ENCODE peak calls at places on chromosomes 13 and 19, in five cellular contexts. J is heart left ventricle, A is AG08396, F is NAMALWA, G is AG04450. X is an unnamed sample.

GRCh38 chr19:38194061-38194701 is 29.8 kb downstream of the DPF1 start:
- DNase-seq in G (no peak), F (no peak), J (no peak), A (no peak), X (no peak)

GRCh38 chr19:18311495-18311894 is 11.4 kb downstream of the LSM4 start:
- DNase-seq in G (no peak), F (no peak), A (no peak), J (no peak), X (no peak)

GRCh38 chr13:33015791-33016323 is 366 bp upstream of the KL start:
- DNase-seq in F (no peak), G (no peak), A (no peak), J (peak), X (no peak)

GRCh38 chr19:49823472-49823871 is 5.4 kb downstream of the MED25 start:
- DNase-seq in F (peak), A (no peak), J (no peak), G (no peak), X (no peak)

GRCh38 chr13:85930108-85930507 is 130.9 kb upstream of the SLITRK6 start:
- DNase-seq in J (no peak), G (no peak), F (no peak), A (no peak), X (no peak)

GRCh38 chr19:33796164-33797100 is at the start of gene KCTD15:
- DNase-seq in F (peak), A (peak), J (peak), G (no peak), X (peak)

GRCh38 chr19:46629546-46630025 is 4.7 kb upstream of the PTGIR start:
- DNase-seq in J (no peak), F (no peak), G (no peak), A (no peak), X (no peak)

GRCh38 chr19:18117692-18118378 is 20.3 kb downstream of the MAST3 start:
- DNase-seq in F (peak), A (peak), G (no peak), J (peak), X (peak)

GRCh38 chr13:98889419-98890079 is 88.3 kb downstream of the DOCK9 start:
- DNase-seq in G (no peak), A (no peak), F (no peak), J (no peak), X (no peak)

GRCh38 chr13:63693696-63694095 is 2278.0 kb upstream of the PCDH20 start:
- DNase-seq in G (no peak), F (no peak), A (no peak), J (no peak), X (no peak)

GRCh38 chr13:20489185-20489820 is 36.4 kb downstream of the CRYL1 start:
- DNase-seq in F (no peak), G (no peak), J (peak), A (no peak), X (no peak)